ENCODE peak calls at places on chromosomes 3 and 15, in ten cellular contexts. Q is activated T-helper 1 cell treated with anti-CD3 and anti-CD28 coated beads, Interleukin-2, amount 50 U/mL, for 16 hours; N is PC-9; X is central memory CD4-positive, alpha-beta T cell; A is GM06990; V is activated T-cell treated with anti-CD3 and anti-CD28 coated beads for 24 hours; U is mammary epithelial cell; Z is hepatic stellate cell; M is A172; I is left colon. J is an unnamed sample.

GRCh38 chr3:186255703-186256331 is 106.2 kb downstream of the DGKG start:
- DNase-seq in Q (no peak), U (peak), V (no peak), M (no peak), X (no peak), Z (no peak), N (no peak), A (peak), I (no peak), J (no peak)

GRCh38 chr3:10505050-10505790 is at the start of gene ATP2B2:
- DNase-seq in N (no peak), A (no peak), V (no peak), Z (no peak), M (no peak), Q (no peak), U (no peak), X (no peak), I (no peak), J (no peak)

GRCh38 chr3:150925751-150926201 is 20.5 kb upstream of the MINDY4B start:
- DNase-seq in X (peak), V (peak), M (peak), I (peak), Q (peak), U (peak), A (peak), Z (no peak), N (peak), J (no peak)

GRCh38 chr3:31092748-31093607 is 198.5 kb upstream of the GADL1 start:
- DNase-seq in M (peak), A (no peak), X (no peak), N (peak), Q (no peak), Z (no peak), I (no peak), V (no peak), U (no peak), J (no peak)

GRCh38 chr3:37986479-37987314 is 3.9 kb upstream of the VILL start:
- DNase-seq in M (no peak), X (no peak), U (no peak), Z (no peak), Q (no peak), N (peak), I (peak), A (no peak), V (no peak), J (peak)

GRCh38 chr3:9280477-9281219 is 31.2 kb upstream of the SRGAP3 start:
- DNase-seq in M (no peak), U (peak), I (no peak), V (no peak), X (no peak), Z (no peak), Q (no peak), N (no peak), A (no peak), J (no peak)

GRCh38 chr3:120907659-120908029 is 361 bp upstream of the STXBP5L start:
- DNase-seq in M (no peak), N (no peak), I (no peak), X (no peak), V (no peak), Z (no peak), U (no peak), A (no peak), Q (no peak), J (no peak)

GRCh38 chr3:112686360-112686759 is 45.4 kb upstream of the CCDC80 start:
- DNase-seq in I (no peak), Q (no peak), A (no peak), Z (no peak), V (no peak), N (no peak), M (no peak), X (no peak), U (no peak), J (no peak)

GRCh38 chr15:82040862-82041261 is 5.0 kb downstream of the MEX3B start:
- DNase-seq in M (no peak), Q (no peak), A (no peak), I (no peak), X (no peak), N (no peak), Z (no peak), V (no peak), U (no peak), J (no peak)

GRCh38 chr3:11910971-11911531 is 64.4 kb upstream of the TAMM41 start:
- DNase-seq in A (peak), U (no peak), M (no peak), X (no peak), V (no peak), Z (no peak), I (no peak), Q (no peak), N (no peak), J (no peak)

GRCh38 chr3:128322030-128323022 is 144.4 kb downstream of the DNAJB8 start:
- DNase-seq in Q (no peak), M (peak), A (no peak), U (peak), Z (peak), X (peak), I (no peak), V (peak), N (peak), J (peak)

GRCh38 chr3:57815034-57815433 is 58.9 kb downstream of the SLMAP start:
- DNase-seq in N (no peak), I (no peak), V (no peak), Q (no peak), M (no peak), Z (no peak), X (peak), U (no peak), A (no peak), J (no peak)

GRCh38 chr3:197541756-197542539 is 13.8 kb downstream of the BDH1 start:
- DNase-seq in A (no peak), Z (peak), N (no peak), U (no peak), X (no peak), M (peak), V (no peak), Q (no peak), I (no peak), J (no peak)

GRCh38 chr3:40096561-40097506 is 212.7 kb upstream of the EIF1B start:
- DNase-seq in I (no peak), X (no peak), U (peak), Z (no peak), V (no peak), M (no peak), N (no peak), A (no peak), Q (no peak), J (no peak)

GRCh38 chr3:49845694-49846093 is 10.7 kb downstream of the TRAIP start:
- DNase-seq in A (no peak), I (no peak), X (no peak), Q (no peak), V (no peak), N (no peak), U (no peak), M (no peak), Z (no peak), J (no peak)

GRCh38 chr15:57216288-57216687 is 160.0 kb upstream of the CGNL1 start:
- DNase-seq in I (no peak), Q (no peak), A (no peak), M (peak), U (peak), N (no peak), X (no peak), Z (no peak), V (no peak), J (no peak)

GRCh38 chr3:192887047-192887446 is 30.6 kb downstream of the MB21D2 start:
- DNase-seq in A (no peak), X (no peak), M (peak), I (no peak), Q (no peak), Z (no peak), V (no peak), N (peak), U (no peak), J (no peak)

GRCh38 chr15:45640610-45641009 is 5.8 kb downstream of the SQOR start:
- DNase-seq in A (no peak), U (peak), Z (peak), V (no peak), I (no peak), X (no peak), Q (no peak), M (peak), N (peak), J (no peak)

GRCh38 chr15:56757884-56758283 is 24.6 kb upstream of the ZNF280D start:
- DNase-seq in U (no peak), M (no peak), N (no peak), I (no peak), V (no peak), A (no peak), X (no peak), Z (no peak), Q (no peak), J (no peak)

GRCh38 chr15:73457334-73457733 is 14.4 kb downstream of the REC114 start:
- DNase-seq in Z (no peak), M (no peak), N (no peak), X (no peak), A (no peak), V (no peak), U (no peak), Q (no peak), I (no peak), J (no peak)

GRCh38 chr3:54630111-54630623 is 297.7 kb downstream of the LRTM1 start:
- DNase-seq in N (no peak), A (no peak), Q (no peak), U (peak), V (no peak), I (no peak), X (no peak), M (no peak), Z (no peak), J (no peak)

GRCh38 chr3:125240496-125240895 is 27.9 kb upstream of the SLC12A8 start:
- DNase-seq in I (no peak), N (peak), X (no peak), U (no peak), A (no peak), M (no peak), Q (no peak), Z (no peak), V (no peak), J (no peak)

GRCh38 chr3:180011927-180012326 is 24.8 kb downstream of the PEX5L start:
- DNase-seq in U (no peak), Z (no peak), N (no peak), Q (no peak), A (no peak), I (no peak), X (no peak), M (no peak), V (no peak), J (no peak)

GRCh38 chr3:112128843-112129727 is 4.0 kb downstream of the GCSAM start:
- DNase-seq in U (peak), V (peak), N (peak), A (peak), Q (peak), X (peak), M (no peak), Z (no peak), I (no peak), J (no peak)

GRCh38 chr3:146148468-146148931 is 12.5 kb downstream of the PLOD2 start:
- DNase-seq in N (no peak), V (no peak), Q (no peak), U (no peak), Z (no peak), I (no peak), X (no peak), A (no peak), M (no peak), J (no peak)

GRCh38 chr15:38474155-38474757 is 20.3 kb downstream of the FAM98B start:
- DNase-seq in U (peak), Z (no peak), V (peak), Q (peak), X (peak), A (peak), I (no peak), N (peak), M (peak), J (no peak)

GRCh38 chr15:33722005-33722672 is 246.2 kb upstream of the CHRM5 start:
- DNase-seq in M (peak), U (peak), N (no peak), Q (no peak), V (no peak), A (peak), Z (peak), X (no peak), I (no peak), J (no peak)

GRCh38 chr3:124174463-124174862 is 182.5 kb upstream of the ROPN1 start:
- DNase-seq in U (no peak), A (no peak), Q (no peak), X (no peak), M (peak), V (no peak), N (no peak), Z (no peak), I (no peak), J (no peak)

GRCh38 chr3:150097588-150097890 is 126.8 kb upstream of the PFN2 start:
- DNase-seq in I (no peak), Z (no peak), V (no peak), U (peak), X (no peak), M (peak), A (no peak), N (no peak), Q (no peak), J (no peak)

GRCh38 chr15:41870689-41871081 is 23.2 kb downstream of the SPTBN5 start:
- DNase-seq in U (peak), Q (peak), M (peak), I (no peak), A (no peak), V (peak), N (peak), Z (peak), X (peak), J (no peak)

GRCh38 chr3:73549071-73549600 is 75.6 kb downstream of the PDZRN3 start:
- DNase-seq in X (no peak), V (no peak), Z (no peak), U (no peak), A (no peak), N (no peak), Q (no peak), I (no peak), M (no peak), J (no peak)